ENCODE peak calls at places on chromosome 15, in five cellular contexts. M, O, H, F and U are unnamed samples.

GRCh38 chr15:56765252-56765651 is 31.9 kb upstream of the ZNF280D start:
- ATAC-seq in O (no peak), F (no peak), H (no peak), M (no peak), U (no peak)

GRCh38 chr15:68204776-68205557 is at the start of gene CALML4:
- ATAC-seq in M (peak), H (peak), O (no peak), F (peak), U (peak)

GRCh38 chr15:55552926-55553325 is 35.2 kb downstream of the PYGO1 start:
- ATAC-seq in M (no peak), F (no peak), O (peak), H (no peak), U (peak)

GRCh38 chr15:101784644-101785043 is 18.7 kb upstream of the OR4F6 start:
- ATAC-seq in M (no peak), O (no peak), H (no peak), F (no peak), U (no peak)

GRCh38 chr15:79042213-79042928 is 48.2 kb downstream of the RASGRF1 start:
- ATAC-seq in O (no peak), M (no peak), H (no peak), F (no peak), U (no peak)

GRCh38 chr15:56931674-56932507 is 13.4 kb downstream of the TCF12 start:
- ATAC-seq in O (no peak), M (no peak), F (no peak), H (peak), U (no peak)

GRCh38 chr15:47460775-47461174 is 256.5 kb upstream of the SEMA6D start:
- ATAC-seq in H (no peak), F (no peak), O (no peak), M (no peak), U (no peak)

GRCh38 chr15:90138071-90138833 is 36.0 kb upstream of the IDH2 start:
- ATAC-seq in M (no peak), F (peak), O (no peak), H (no peak), U (peak)

GRCh38 chr15:98067339-98067738 is 106.8 kb downstream of the ARRDC4 start:
- ATAC-seq in M (no peak), F (no peak), O (no peak), H (no peak), U (no peak)

GRCh38 chr15:31609243-31609642 is 282.6 kb downstream of the KLF13 start:
- ATAC-seq in M (no peak), O (no peak), F (no peak), H (no peak), U (no peak)

GRCh38 chr15:57134877-57135276 is 216.4 kb downstream of the TCF12 start:
- ATAC-seq in O (no peak), H (no peak), M (no peak), F (no peak), U (no peak)

GRCh38 chr15:75007216-75007615 is 11.9 kb downstream of the SCAMP5 start:
- ATAC-seq in O (no peak), H (no peak), M (no peak), F (no peak), U (no peak)

GRCh38 chr15:74997161-74997942 is 2.0 kb downstream of the SCAMP5 start:
- ATAC-seq in H (peak), O (no peak), M (no peak), F (no peak), U (no peak)

GRCh38 chr15:75002398-75002797 is 7.0 kb downstream of the SCAMP5 start:
- ATAC-seq in O (peak), F (no peak), M (no peak), H (no peak), U (no peak)

GRCh38 chr15:74995779-74996765 is 709 bp downstream of the SCAMP5 start:
- ATAC-seq in O (no peak), H (peak), M (no peak), F (no peak), U (peak)

DNA sequence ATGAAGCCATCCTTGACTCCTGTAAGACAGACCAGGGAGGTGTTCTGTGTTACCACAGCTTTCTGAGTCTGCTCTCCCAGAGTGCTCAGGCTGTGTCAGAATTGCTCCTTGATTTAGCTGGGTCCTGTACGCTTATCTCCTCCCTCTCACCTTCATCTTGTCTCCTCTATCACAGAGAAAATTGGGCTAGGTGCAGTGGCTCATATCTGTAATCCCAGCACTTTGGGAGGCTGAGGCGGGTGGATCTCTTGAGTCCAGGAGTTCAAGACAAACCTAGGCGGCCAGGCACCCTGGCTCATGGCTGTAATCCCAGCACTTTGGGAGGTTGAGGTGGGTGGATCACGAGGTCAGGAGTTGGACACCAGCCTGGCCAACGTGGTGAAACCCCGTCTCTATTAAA is 5.9 kb downstream of the SCAMP5 start:
- ATAC-seq in F (no peak), O (no peak), H (no peak), M (no peak), U (no peak)
- H3K27ac ChIP-seq in F (no peak), O (no peak), H (no peak), M (no peak), U (no peak)

GRCh38 chr15:42392309-42393024 is 33.2 kb downstream of the CAPN3 start:
- ATAC-seq in M (no peak), O (no peak), F (no peak), H (no peak), U (no peak)
- TF ChIP-seq POLR2A in M (no peak), O (no peak), F (no peak), H (no peak), U (no peak)

DNA sequence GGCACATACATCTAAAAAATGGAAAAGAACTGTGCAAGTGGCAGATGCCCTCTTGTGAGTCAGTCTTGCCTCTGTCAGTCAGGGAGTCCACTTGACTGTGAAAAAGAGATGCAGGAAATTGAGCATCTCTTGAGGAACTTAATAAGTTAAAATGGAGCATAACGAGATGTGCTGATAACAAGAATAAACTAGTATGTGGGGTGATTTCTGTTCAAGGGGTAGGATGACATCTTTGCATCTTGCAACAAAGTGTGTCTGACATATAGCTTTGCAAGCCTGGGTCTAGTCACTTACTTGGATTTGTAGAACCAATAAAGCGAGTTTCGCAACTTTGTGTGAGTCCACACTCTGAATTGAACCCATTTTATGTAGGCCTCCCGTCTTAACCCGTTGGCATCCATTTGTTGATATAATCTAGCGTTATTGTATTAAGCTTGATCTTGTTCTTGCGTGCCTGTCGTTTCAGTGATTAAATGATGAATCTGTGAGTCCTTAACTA is 2.2 kb downstream of the USP3 start:
- ATAC-seq in M (no peak), H (no peak), F (no peak), O (no peak), U (no peak)
- H3K27ac ChIP-seq in M (no peak), H (peak), F (no peak), O (peak), U (peak)

DNA sequence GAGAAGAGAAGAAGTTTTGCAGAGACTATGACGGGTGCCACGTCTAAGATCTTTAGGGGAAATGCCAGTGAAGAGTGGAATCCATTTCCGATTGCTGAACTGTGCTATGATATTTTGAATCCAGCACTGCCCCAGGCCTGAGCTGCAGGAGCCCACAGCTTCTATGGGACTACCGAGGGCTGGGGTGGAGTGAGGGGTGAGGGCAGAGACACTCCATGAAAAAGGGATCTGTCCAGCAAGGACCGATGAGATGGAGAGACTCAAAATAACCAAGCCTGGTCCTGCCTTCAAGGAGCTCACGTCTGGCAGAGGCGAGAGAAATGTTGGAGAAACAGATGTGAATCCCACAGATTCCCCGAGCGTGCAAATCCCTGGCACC is 79.8 kb upstream of the MEF2A start:
- ATAC-seq in O (peak), H (peak), M (peak), F (no peak), U (peak)
- TF ChIP-seq POLR2A in O (no peak), H (no peak), M (no peak), F (no peak), U (no peak)